ENCODE peak calls at places on chromosomes 13 and 19, in four cellular contexts. P is LHCN-M2; U is stimulated activated CD8-positive, alpha-beta memory T cell treated with anti-CD3 and anti-CD28 coated beads, Interleukin-7, amount 100 ng/mL, for 1 hour; S is activated naive CD4-positive, alpha-beta T cell treated with anti-CD3 and anti-CD28 coated beads, Interleukin-2, amount 10 ng/mL, durations not matched to agents 7 days and 5 days. Y is an unnamed sample.

GRCh38 chr19:17794731-17795494 is at the start of gene B3GNT3:
- DNase-seq in P (no peak), U (no peak), S (no peak), Y (peak)

GRCh38 chr19:3842948-3843347 is 25.9 kb downstream of the ZFR2 start:
- DNase-seq in P (no peak), U (no peak), S (no peak), Y (no peak)

GRCh38 chr13:110305949-110306339 is 1.0 kb downstream of the COL4A1 start:
- DNase-seq in P (peak), U (no peak), S (no peak), Y (peak)

GRCh38 chr19:49064768-49065611 is at the start of gene NTF4:
- DNase-seq in P (no peak), U (no peak), S (no peak), Y (no peak)

GRCh38 chr13:102399791-102400618 is 1.8 kb downstream of the FGF14 start:
- DNase-seq in P (no peak), U (no peak), S (peak), Y (no peak)

GRCh38 chr13:29435125-29435911 is 160.2 kb downstream of the SLC7A1 start:
- DNase-seq in P (peak), U (no peak), S (no peak), Y (peak)

GRCh38 chr13:94110011-94110410 is 369.5 kb downstream of the DCT start:
- DNase-seq in P (no peak), U (no peak), S (no peak), Y (no peak)

GRCh38 chr19:57552432-57552831 is 7.2 kb downstream of the ZNF550 start:
- DNase-seq in P (no peak), U (no peak), S (no peak), Y (no peak)

GRCh38 chr13:46593403-46593802 is 40.4 kb downstream of the LRCH1 start:
- DNase-seq in P (no peak), U (peak), S (peak), Y (no peak)

GRCh38 chr19:4474504-4475136 is 2.5 kb downstream of the HDGFL2 start:
- DNase-seq in P (peak), U (no peak), S (peak), Y (peak)

GRCh38 chr13:96851856-96852255 is 142.4 kb downstream of the OXGR1 start:
- DNase-seq in P (no peak), U (no peak), S (no peak), Y (no peak)

GRCh38 chr13:76538004-76538403 is 348.2 kb downstream of the KCTD12 start:
- DNase-seq in P (no peak), U (no peak), S (no peak), Y (no peak)

GRCh38 chr13:51148952-51149573 is 38.0 kb upstream of the C13orf42 start:
- DNase-seq in P (peak), U (no peak), S (no peak), Y (peak)

GRCh38 chr13:114002009-114002544 is 28.2 kb upstream of the C13orf46 start:
- DNase-seq in P (no peak), U (no peak), S (no peak), Y (no peak)

GRCh38 chr13:96397807-96398206 is 307.9 kb downstream of the HS6ST3 start:
- DNase-seq in P (no peak), U (no peak), S (no peak), Y (no peak)

GRCh38 chr13:32267836-32268439 is 47.2 kb downstream of the ZAR1L start:
- DNase-seq in P (no peak), U (peak), S (peak), Y (no peak)

GRCh38 chr19:3162418-3163229 is 15.9 kb upstream of the S1PR4 start:
- DNase-seq in P (peak), U (no peak), S (peak), Y (no peak)

GRCh38 chr13:50829226-50829625 is 14.3 kb downstream of the DLEU7 start:
- DNase-seq in P (no peak), U (no peak), S (no peak), Y (no peak)

GRCh38 chr13:84896128-84896527 is 903.1 kb downstream of the SLITRK6 start:
- DNase-seq in P (peak), U (no peak), S (peak), Y (peak)

GRCh38 chr13:110705826-110706569 is at the start of gene CARS2:
- DNase-seq in P (peak), U (peak), S (peak), Y (peak)

GRCh38 chr13:75864718-75865117 is 228.6 kb downstream of the LMO7 start:
- DNase-seq in P (peak), U (no peak), S (no peak), Y (no peak)

GRCh38 chr19:11538232-11539036 is at the start of gene CNN1:
- DNase-seq in P (no peak), U (no peak), S (no peak), Y (no peak)

GRCh38 chr19:13905634-13906524 is at the start of the genes BRME1 and CC2D1A:
- DNase-seq in P (peak), U (peak), S (peak), Y (peak)

GRCh38 chr13:51733656-51734334 is 70.2 kb downstream of the DHRS12 start:
- DNase-seq in P (no peak), U (no peak), S (no peak), Y (peak)

GRCh38 chr19:21749090-21749489 is 18.3 kb downstream of the ZNF100 start:
- DNase-seq in P (peak), U (no peak), S (no peak), Y (no peak)

GRCh38 chr19:10835754-10836477 is at the start of gene TMED1:
- DNase-seq in P (peak), U (peak), S (peak), Y (peak)

GRCh38 chr19:3403489-3404323 is 37.3 kb downstream of the NFIC start:
- DNase-seq in P (peak), U (no peak), S (no peak), Y (no peak)

GRCh38 chr13:44230071-44230470 is 143.6 kb upstream of the SERP2 start:
- DNase-seq in P (no peak), U (no peak), S (no peak), Y (no peak)

GRCh38 chr19:39157275-39157996 is 31.9 kb downstream of the PAK4 start:
- DNase-seq in P (no peak), U (no peak), S (no peak), Y (no peak)

GRCh38 chr19:33306191-33306590 is 3.9 kb upstream of the CEBPA start:
- DNase-seq in P (no peak), U (no peak), S (no peak), Y (no peak)

GRCh38 chr19:42942187-42942789 is 5.3 kb upstream of the PSG7 start:
- DNase-seq in P (peak), U (no peak), S (no peak), Y (no peak)

GRCh38 chr19:2291185-2291751 is 9.3 kb upstream of the PEAK3 start:
- DNase-seq in P (no peak), U (no peak), S (no peak), Y (no peak)

GRCh38 chr13:30810261-30810701 is 74.9 kb downstream of the ALOX5AP start:
- DNase-seq in P (no peak), U (no peak), S (no peak), Y (no peak)

GRCh38 chr13:108962652-108963051 is 333.2 kb downstream of the MYO16 start:
- DNase-seq in P (no peak), U (no peak), S (no peak), Y (no peak)

GRCh38 chr19:2574971-2575630 is 99.2 kb downstream of the GADD45B start:
- DNase-seq in P (no peak), U (no peak), S (no peak), Y (no peak)

GRCh38 chr19:33226550-33227241 is 1.0 kb upstream of the SLC7A10 start:
- DNase-seq in P (no peak), U (no peak), S (no peak), Y (no peak)

GRCh38 chr19:14764401-14764800 is 14.0 kb downstream of the ADGRE2 start:
- DNase-seq in P (no peak), U (no peak), S (no peak), Y (no peak)